ENCODE peak calls at places on chromosomes 1 and 21, in four cellular contexts. P, N, H and X are unnamed samples.

GRCh38 chr1:158045639-158046038 is 52.2 kb downstream of the KIRREL1 start:
- DNase-seq in N (no peak), P (no peak), H (peak; percentile 21), X (no peak)

GRCh38 chr1:41245659-41246058 is 3.6 kb upstream of the SCMH1 start:
- DNase-seq in P (no peak), N (no peak), H (no peak), X (no peak)

GRCh38 chr21:22961248-22961647 is 1963.0 kb downstream of the NCAM2 start:
- DNase-seq in N (peak; percentile 1), H (no peak), P (no peak), X (no peak)

GRCh38 chr21:39079617-39080016 is 103.6 kb downstream of the PSMG1 start:
- DNase-seq in P (peak; percentile 47), H (no peak), N (no peak), X (peak; percentile 76)

GRCh38 chr1:18730321-18730720 is 99.7 kb downstream of the PAX7 start:
- DNase-seq in H (no peak), P (no peak), N (no peak), X (no peak)

GRCh38 chr1:84077476-84078107 is 66.5 kb upstream of the PRKACB start:
- DNase-seq in H (peak; percentile 93), P (peak; percentile 83), N (peak; percentile 89), X (peak; percentile 84)

GRCh38 chr21:17083084-17083483 is 429.8 kb upstream of the CXADR start:
- DNase-seq in P (no peak), N (no peak), H (no peak), X (no peak)

GRCh38 chr21:32457360-32457840 is 44.9 kb downstream of the EVA1C start:
- DNase-seq in N (no peak), P (peak; percentile 77), H (peak; percentile 53), X (peak; percentile 58)

GRCh38 chr21:34510148-34511142 is 1.6 kb downstream of the KCNE1 start:
- DNase-seq in N (peak; percentile 45), H (peak; percentile 87), P (peak; percentile 88), X (peak; percentile 73)

GRCh38 chr1:168386949-168387586 is 106.4 kb downstream of the TBX19 start:
- DNase-seq in N (no peak), H (peak; percentile 84), P (peak; percentile 81), X (peak; percentile 61)

DNA sequence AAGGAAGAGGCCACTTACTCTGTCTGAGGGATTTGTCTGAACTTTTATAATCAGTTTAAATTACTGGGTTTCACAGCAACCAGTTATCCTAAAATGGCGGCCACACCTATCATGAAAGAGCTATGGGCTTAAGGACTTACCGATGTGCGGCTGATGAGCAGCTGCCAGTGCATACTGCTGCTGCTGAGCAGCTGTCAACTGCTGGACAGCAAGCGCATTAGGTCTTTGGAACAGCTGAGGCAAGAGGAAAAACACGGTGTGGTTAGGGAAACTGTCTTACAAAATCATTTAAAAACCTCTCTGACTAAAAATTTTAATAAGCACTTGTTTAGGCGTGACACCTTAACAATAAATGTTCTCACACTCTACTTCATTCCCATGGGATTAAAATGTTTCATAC is 72.6 kb upstream of the SDC3 start:
- DNase-seq in N (no peak), H (no peak), P (no peak), X (no peak)
- H3K27ac ChIP-seq in N (no peak overlapping the region), H (no peak overlapping the region), P (no peak overlapping the region), X (peak overlapping the region; percentile 59)

GRCh38 chr1:2413495-2414296 is 1.3 kb upstream of the PEX10 start:
- DNase-seq in P (no peak), N (peak; percentile 30), H (no peak), X (no peak)

GRCh38 chr1:2415801-2416208 is 3.4 kb upstream of the PEX10 start:
- DNase-seq in N (peak; percentile 73), P (no peak), H (no peak), X (no peak)

GRCh38 chr1:2415337-2415736 is 3.0 kb upstream of the PEX10 start:
- DNase-seq in H (no peak), N (no peak), P (no peak), X (no peak)

GRCh38 chr1:2412773-2413494 is 570 bp upstream of the PEX10 start:
- DNase-seq in P (peak; percentile 39), H (peak; percentile 85), N (peak; percentile 83), X (peak; percentile 39)

GRCh38 chr1:2414297-2414958 is 2.1 kb upstream of the PEX10 start:
- DNase-seq in H (peak; percentile 86), P (peak; percentile 79), N (peak; percentile 83), X (peak; percentile 86)
- H3K4me1 ChIP-seq in H (peaks cover 22% of the 10 kb centered on the region), P (peaks cover 36% of the 10 kb centered on the region), N (peaks cover 48% of the 10 kb centered on the region), X (peaks cover 19% of the 10 kb centered on the region)

DNA sequence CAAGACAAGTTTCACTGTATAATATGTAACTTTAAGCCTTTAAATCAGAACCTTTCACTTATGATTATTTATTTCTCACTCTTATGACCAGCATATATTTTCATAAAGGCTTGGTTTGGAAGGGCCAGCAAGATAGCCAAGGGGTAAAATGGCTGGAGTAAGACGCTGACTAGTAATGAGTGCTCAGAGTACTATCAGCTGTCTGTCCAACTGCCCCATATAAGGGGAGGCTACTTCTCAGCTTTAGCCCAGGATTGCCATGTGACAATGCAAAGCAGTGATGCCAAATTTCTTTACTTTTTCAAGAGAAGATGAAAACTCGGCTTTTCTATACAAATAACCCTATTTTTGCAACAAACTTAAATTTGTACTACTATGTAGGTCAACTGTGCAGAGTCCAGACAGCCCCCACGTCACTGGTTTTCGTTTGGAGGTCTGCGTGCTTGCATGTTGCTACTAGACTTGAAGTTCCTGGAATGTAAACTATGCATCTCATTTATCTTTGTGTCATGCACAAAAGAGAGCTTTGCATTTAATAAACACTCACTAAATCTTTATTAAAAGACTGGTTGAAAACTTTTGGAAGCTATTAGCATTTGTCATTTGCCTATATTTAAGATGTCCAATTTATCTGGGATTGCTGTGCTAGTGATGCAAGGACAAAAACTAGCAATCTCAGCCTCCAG is 110.4 kb downstream of the TNFSF18 start:
- DNase-seq in H (no peak), P (no peak), N (no peak), X (no peak)
- H3K27ac ChIP-seq in H (no peak overlapping the region), P (no peak overlapping the region), N (no peak overlapping the region), X (no peak overlapping the region)

GRCh38 chr1:21705303-21705980 is 36.3 kb upstream of the RAP1GAP start:
- DNase-seq in N (no peak), H (no peak), P (no peak), X (no peak)

GRCh38 chr1:21704055-21704660 is 35.0 kb upstream of the RAP1GAP start:
- DNase-seq in P (no peak), H (no peak), N (no peak), X (no peak)

GRCh38 chr1:21707891-21708290 is 38.7 kb upstream of the RAP1GAP start:
- DNase-seq in N (no peak), P (peak; percentile 12), H (no peak), X (no peak)

GRCh38 chr1:21707086-21707840 is 38.1 kb upstream of the RAP1GAP start:
- DNase-seq in P (no peak), H (no peak), N (no peak), X (no peak)

GRCh38 chr1:21706151-21706835 is 37.1 kb upstream of the RAP1GAP start:
- DNase-seq in N (peak; percentile 45), H (peak; percentile 9), P (peak; percentile 10), X (no peak)
- H3K4me1 ChIP-seq in N (no peaks in the 10 kb centered on the region), H (no peaks in the 10 kb centered on the region), P (no peaks in the 10 kb centered on the region), X (no peaks in the 10 kb centered on the region)

DNA sequence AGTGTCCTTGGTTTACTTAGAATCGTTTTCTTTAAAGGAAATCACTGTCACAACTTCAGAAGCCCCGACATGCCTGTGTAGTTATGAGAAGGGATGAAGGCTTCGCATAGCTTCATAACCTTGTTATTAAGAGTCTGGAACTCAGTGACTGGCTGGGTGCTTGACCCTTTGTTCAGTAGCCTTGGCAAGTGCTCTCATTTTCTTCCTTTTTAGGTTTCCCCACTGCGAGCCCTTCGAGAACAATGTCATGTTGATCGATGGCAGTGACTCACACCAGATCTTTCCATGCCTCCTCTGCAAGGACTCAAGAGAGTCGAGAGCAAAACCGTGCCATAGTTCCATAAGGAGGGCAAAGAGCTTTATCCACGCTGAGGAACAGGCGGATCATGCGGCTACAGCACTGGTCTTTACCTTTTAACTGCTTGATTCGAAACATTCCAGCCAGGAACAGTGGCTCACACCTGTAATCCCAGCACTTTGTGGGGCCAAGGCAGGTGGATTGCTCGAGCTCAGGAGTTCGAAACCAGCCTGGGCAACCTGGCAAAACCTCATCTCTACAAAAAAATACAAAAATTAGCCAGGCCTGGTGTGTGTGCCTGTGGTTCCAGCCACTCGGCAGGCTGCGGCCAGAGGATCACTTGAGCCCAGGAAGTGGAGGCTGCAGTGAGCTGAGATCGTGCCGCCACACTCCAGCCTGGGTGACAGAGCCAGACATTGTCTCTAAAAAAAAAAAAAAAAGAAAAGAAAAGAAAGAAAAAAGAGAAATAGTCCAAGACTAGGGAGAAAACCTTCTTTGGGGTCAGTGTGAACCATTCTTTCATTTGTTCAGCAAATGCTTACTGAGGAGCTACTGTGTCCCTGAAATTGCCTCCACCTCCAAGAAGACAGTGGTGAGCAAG is 95.4 kb upstream of the ERRFI1 start:
- DNase-seq in H (peak; percentile 61), N (no peak), P (peak; percentile 62), X (peak; percentile 46)
- H3K27ac ChIP-seq in H (peak overlapping the region; percentile 97), N (no peak overlapping the region), P (peak overlapping the region; percentile 85), X (peak overlapping the region; percentile 48)

GRCh38 chr21:41361053-41361785 is 608 bp upstream of the MX2 start:
- DNase-seq in N (no peak), H (no peak), P (no peak), X (no peak)

GRCh38 chr21:41362605-41363369 is 960 bp downstream of the MX2 start:
- DNase-seq in N (no peak), P (no peak), H (no peak), X (no peak)

GRCh38 chr21:41360072-41360821 is 1.6 kb upstream of the MX2 start:
- DNase-seq in N (peak; percentile 47), H (no peak), P (peak; percentile 84), X (peak; percentile 65)

GRCh38 chr21:41363370-41364270 is 1.8 kb downstream of the MX2 start:
- DNase-seq in H (no peak), N (no peak), P (no peak), X (no peak)

GRCh38 chr21:41361786-41362604 is at the start of gene MX2:
- DNase-seq in P (no peak), H (peak; percentile 68), N (peak; percentile 35), X (peak; percentile 77)
- H3K4me1 ChIP-seq in P (peaks cover 21% of the 10 kb centered on the region), H (peaks cover 7% of the 10 kb centered on the region), N (peaks cover 28% of the 10 kb centered on the region), X (no peaks in the 10 kb centered on the region)

GRCh38 chr1:153763365-153764225 is 11.6 kb upstream of the SLC27A3 start:
- DNase-seq in N (no peak), P (no peak), H (no peak), X (no peak)
- H3K27ac ChIP-seq in N (no peak overlapping the region), P (peak overlapping the region; percentile 64), H (peak overlapping the region; percentile 74), X (peak overlapping the region; percentile 55)

GRCh38 chr1:233211595-233211994 is 83.9 kb downstream of the PCNX2 start:
- DNase-seq in N (no peak), H (no peak), P (no peak), X (no peak)

GRCh38 chr1:233215135-233215722 is 80.3 kb downstream of the PCNX2 start:
- DNase-seq in N (no peak), H (no peak), P (no peak), X (no peak)

GRCh38 chr1:233217832-233218231 is 77.7 kb downstream of the PCNX2 start:
- DNase-seq in P (no peak), H (no peak), N (no peak), X (no peak)

DNA sequence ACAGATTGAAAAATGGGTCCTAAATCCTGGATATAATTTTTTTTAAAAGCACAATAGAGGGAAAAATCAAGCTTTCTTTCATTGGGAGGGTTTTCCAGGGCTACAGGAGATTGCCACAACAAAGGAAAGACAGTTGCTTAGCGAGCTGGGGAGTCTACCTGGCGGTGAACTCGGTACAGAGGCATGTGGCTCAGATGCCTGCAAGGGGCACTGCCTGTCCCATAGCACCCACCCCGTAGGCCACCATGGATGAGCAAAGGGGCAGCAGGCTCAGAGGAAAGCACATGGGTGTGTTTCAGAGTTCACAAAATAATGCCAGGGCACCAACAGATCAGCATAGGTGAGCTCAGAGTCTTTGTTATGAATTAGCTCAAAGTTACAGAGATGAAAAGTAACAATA is 79.5 kb downstream of the PCNX2 start:
- DNase-seq in N (no peak), H (no peak), P (no peak), X (no peak)
- H3K4me1 ChIP-seq in N (no peaks in the 10 kb centered on the region), H (no peaks in the 10 kb centered on the region), P (no peaks in the 10 kb centered on the region), X (no peaks in the 10 kb centered on the region)

GRCh38 chr1:51794260-51794659 is 84.3 kb downstream of the NRDC start:
- DNase-seq in N (no peak), H (no peak), P (no peak), X (no peak)
- H3K27ac ChIP-seq in N (no peak overlapping the region), H (no peak overlapping the region), P (peak overlapping the region; percentile 51), X (no peak overlapping the region)